ENCODE peak calls at places on chromosomes 3 and 15, in six cellular contexts. A, W, M, C, P and S are unnamed samples.

GRCh38 chr15:51751687-51752683 is 588 bp downstream of the TMOD2 start:
- DNase-seq in A (peak; percentile 67), W (peak; percentile 81), M (peak; percentile 30), C (no peak), P (peak; percentile 32), S (peak; percentile 40)

GRCh38 chr3:130935761-130936160 is 41.9 kb downstream of the ATP2C1 start:
- DNase-seq in A (no peak), W (no peak), M (no peak), C (no peak), P (no peak), S (peak; percentile 88)

GRCh38 chr3:150291515-150291914 is 116.6 kb upstream of the TSC22D2 start:
- DNase-seq in A (no peak), W (no peak), M (no peak), C (no peak), P (no peak), S (no peak)

GRCh38 chr15:44298878-44299277 is 10.4 kb downstream of the GOLM2 start:
- DNase-seq in A (no peak), W (no peak), M (no peak), C (no peak), P (no peak), S (no peak)

GRCh38 chr3:190338717-190339116 is 16.5 kb upstream of the CLDN1 start:
- DNase-seq in A (no peak), W (no peak), M (no peak), C (no peak), P (no peak), S (no peak)

GRCh38 chr3:181695661-181696491 is 15.8 kb upstream of the SOX2 start:
- DNase-seq in A (no peak), W (no peak), M (no peak), C (no peak), P (peak; percentile 32), S (no peak)

GRCh38 chr3:20051123-20051806 is 11.0 kb downstream of the KAT2B start:
- DNase-seq in A (no peak), W (no peak), M (no peak), C (no peak), P (no peak), S (no peak)

GRCh38 chr3:44065311-44065710 is 176.4 kb upstream of the TOPAZ1 start:
- DNase-seq in A (no peak), W (no peak), M (no peak), C (no peak), P (no peak), S (no peak)

GRCh38 chr15:42385206-42385979 is 26.1 kb downstream of the CAPN3 start:
- DNase-seq in A (peak; percentile 13), W (no peak), M (peak; percentile 59), C (no peak), P (no peak), S (peak; percentile 80)

GRCh38 chr3:138921316-138922292 is 25.3 kb downstream of the FOXL2 start:
- DNase-seq in A (no peak), W (no peak), M (no peak), C (peak; percentile 65), P (no peak), S (peak; percentile 80)

GRCh38 chr3:52393131-52393807 is 51.6 kb downstream of the SEMA3G start:
- DNase-seq in A (peak; percentile 44), W (no peak), M (no peak), C (no peak), P (no peak), S (no peak)

GRCh38 chr3:110296885-110297284 is 774.7 kb upstream of the NECTIN3 start:
- DNase-seq in A (no peak), W (no peak), M (no peak), C (no peak), P (no peak), S (peak; percentile 33)

GRCh38 chr3:192847918-192848317 is 69.7 kb downstream of the MB21D2 start:
- DNase-seq in A (no peak), W (no peak), M (no peak), C (no peak), P (no peak), S (peak; percentile 84)

GRCh38 chr3:127135241-127136023 is 57.5 kb upstream of the PRR23E start:
- DNase-seq in A (no peak), W (no peak), M (no peak), C (no peak), P (no peak), S (peak; percentile 22)

GRCh38 chr15:71792521-71792920 is 17.8 kb upstream of the NR2E3 start:
- DNase-seq in A (no peak), W (peak; percentile 1), M (no peak), C (peak; percentile 41), P (no peak), S (peak; percentile 68)

GRCh38 chr3:180306691-180307090 is 270.0 kb upstream of the PEX5L start:
- DNase-seq in A (no peak), W (no peak), M (no peak), C (no peak), P (no peak), S (no peak)

GRCh38 chr15:45362419-45362818 is 15.9 kb downstream of the GATM start:
- DNase-seq in A (no peak), W (no peak), M (no peak), C (no peak), P (no peak), S (no peak)

GRCh38 chr3:105647047-105647446 is 221.8 kb downstream of the CBLB start:
- DNase-seq in A (no peak), W (no peak), M (no peak), C (peak; percentile 64), P (no peak), S (peak; percentile 93)

GRCh38 chr3:67486883-67487282 is 167.5 kb downstream of the SUCLG2 start:
- DNase-seq in A (no peak), W (no peak), M (no peak), C (no peak), P (no peak), S (no peak)

GRCh38 chr3:136022518-136023263 is 57.2 kb downstream of the PPP2R3A start:
- DNase-seq in A (no peak), W (no peak), M (no peak), C (no peak), P (no peak), S (no peak)

GRCh38 chr3:171328419-171329082 is 131.7 kb downstream of the TNIK start:
- DNase-seq in A (peak; percentile 65), W (no peak), M (peak; percentile 62), C (no peak), P (no peak), S (peak; percentile 34)

GRCh38 chr3:169841171-169841570 is 28.5 kb upstream of the LRRC34 start:
- DNase-seq in A (no peak), W (no peak), M (no peak), C (no peak), P (no peak), S (no peak)

GRCh38 chr15:40846846-40847224 is 3.0 kb downstream of the SPINT1 start:
- DNase-seq in A (no peak), W (no peak), M (peak; percentile 42), C (no peak), P (no peak), S (no peak)

GRCh38 chr3:152222327-152222726 is 46.4 kb upstream of the MBNL1 start:
- DNase-seq in A (no peak), W (no peak), M (no peak), C (no peak), P (no peak), S (peak; percentile 82)

GRCh38 chr3:39639344-39640236 is 169.8 kb upstream of the MYRIP start:
- DNase-seq in A (no peak), W (no peak), M (no peak), C (peak; percentile 82), P (no peak), S (peak; percentile 93)

GRCh38 chr15:54131410-54131809 is 153.2 kb downstream of the UNC13C start:
- DNase-seq in A (no peak), W (no peak), M (no peak), C (no peak), P (no peak), S (peak; percentile 2)

GRCh38 chr3:50445919-50446318 is 57.5 kb downstream of the CACNA2D2 start:
- DNase-seq in A (peak; percentile 89), W (no peak), M (peak; percentile 18), C (no peak), P (no peak), S (no peak)

GRCh38 chr3:132448211-132448961 is 31.1 kb downstream of the DNAJC13 start:
- DNase-seq in A (no peak), W (no peak), M (no peak), C (no peak), P (peak; percentile 66), S (peak; percentile 79)

GRCh38 chr3:187243933-187244564 is 46.8 kb downstream of the RTP1 start:
- DNase-seq in A (no peak), W (no peak), M (no peak), C (no peak), P (no peak), S (peak; percentile 37)

GRCh38 chr3:120177151-120177550 is 82.9 kb upstream of the GSK3B start:
- DNase-seq in A (no peak), W (no peak), M (no peak), C (peak; percentile 66), P (no peak), S (peak; percentile 77)

GRCh38 chr15:31338318-31338878 is 11.8 kb downstream of the KLF13 start:
- DNase-seq in A (peak; percentile 75), W (no peak), M (no peak), C (no peak), P (no peak), S (no peak)

GRCh38 chr15:79402136-79402535 is 30.0 kb upstream of the MINAR1 start:
- DNase-seq in A (no peak), W (no peak), M (no peak), C (no peak), P (no peak), S (no peak)

GRCh38 chr15:41288464-41288863 is 43.9 kb downstream of the OIP5 start:
- DNase-seq in A (no peak), W (no peak), M (no peak), C (no peak), P (no peak), S (no peak)

GRCh38 chr15:48340111-48340510 is 8.9 kb downstream of the DUT start:
- DNase-seq in A (no peak), W (no peak), M (no peak), C (no peak), P (no peak), S (no peak)

GRCh38 chr3:86958534-86958933 is 32.4 kb downstream of the VGLL3 start:
- DNase-seq in A (no peak), W (no peak), M (no peak), C (peak; percentile 73), P (no peak), S (peak; percentile 86)

GRCh38 chr3:13027154-13027553 is 46.1 kb downstream of the IQSEC1 start:
- DNase-seq in A (peak; percentile 35), W (no peak), M (no peak), C (no peak), P (no peak), S (no peak)
- TF ChIP-seq CTCF in A (no peak), W (no peak), M (no peak), C (no peak), P (no peak), S (peak; percentile 12)

GRCh38 chr3:141650783-141651182 is 87.3 kb upstream of the RNF7 start:
- DNase-seq in A (no peak), W (no peak), M (no peak), C (no peak), P (no peak), S (no peak)
- H3K4me3 ChIP-seq in A (no peak overlapping the region), W (no peak overlapping the region), M (no peak overlapping the region), C (no peak overlapping the region), P (no peak overlapping the region), S (no peak overlapping the region)

GRCh38 chr3:49339593-49339946 is 283 bp downstream of the USP4 start:
- DNase-seq in A (peak; percentile 74), W (no peak), M (peak; percentile 29), C (no peak), P (peak; percentile 41), S (no peak)
- TF ChIP-seq CTCF in A (no peak), W (no peak), M (no peak), C (no peak), P (no peak), S (no peak)

GRCh38 chr3:157155591-157155990 is 4.4 kb downstream of the CCNL1 start:
- DNase-seq in A (no peak), W (no peak), M (no peak), C (no peak), P (no peak), S (no peak)
- H3K4me3 ChIP-seq in A (peak overlapping the region; percentile 6), W (peak overlapping the region; percentile 94), M (no peak overlapping the region), C (no peak overlapping the region), P (no peak overlapping the region), S (no peak overlapping the region)